ENCODE peak calls at places on chromosomes 16 and 17, in four cellular contexts. M is T-helper 9 cell; T is 8988T; O is stimulated activated CD4-positive, alpha-beta T cell treated with anti-CD3 and anti-CD28 coated beads, Interleukin-1b, Interleukin-23, amount 100 ng/mL, for 1 hour. N is an unnamed sample.

GRCh38 chr16:79430129-79430789 is 170.3 kb downstream of the MAF start:
- DNase-seq in M (no peak), T (no peak), O (no peak), N (no peak)

GRCh38 chr16:81066700-81067099 is 10.3 kb downstream of the C16orf46 start:
- DNase-seq in M (no peak), T (no peak), O (no peak), N (no peak)

GRCh38 chr16:84700518-84701277 is 898 bp downstream of the USP10 start:
- DNase-seq in M (peak; percentile 17), T (no peak), O (no peak), N (no peak)

GRCh38 chr16:31086629-31086906 is 2.2 kb downstream of the PRSS53 start:
- DNase-seq in M (no peak), T (no peak), O (no peak), N (no peak)

GRCh38 chr17:29589524-29590260 is at the start of gene GIT1:
- DNase-seq in M (peak; percentile 78), T (peak; percentile 91), O (peak; percentile 45), N (peak; percentile 93)

GRCh38 chr17:31534223-31534888 is 142.9 kb downstream of the RAB11FIP4 start:
- DNase-seq in M (no peak), T (no peak), O (no peak), N (no peak)

GRCh38 chr16:11045846-11046245 is 101.5 kb downstream of the CLEC16A start:
- DNase-seq in M (no peak), T (no peak), O (no peak), N (no peak)

GRCh38 chr17:850086-850827 is 68.1 kb downstream of the MRM3 start:
- DNase-seq in M (no peak), T (no peak), O (no peak), N (no peak)

GRCh38 chr16:10123141-10123540 is 59.1 kb downstream of the GRIN2A start:
- DNase-seq in M (no peak), T (no peak), O (no peak), N (no peak)

GRCh38 chr16:86252596-86252995 is 257.7 kb upstream of the FOXF1 start:
- DNase-seq in M (no peak), T (peak; percentile 41), O (no peak), N (no peak)

GRCh38 chr16:3876695-3877094 is 3.8 kb downstream of the CREBBP start:
- DNase-seq in M (no peak), T (no peak), O (no peak), N (no peak)

GRCh38 chr17:72677108-72677507 is 415.4 kb downstream of the SLC39A11 start:
- DNase-seq in M (no peak), T (no peak), O (no peak), N (no peak)

GRCh38 chr16:6016530-6017184 is 919.1 kb upstream of the EEF2KMT start:
- DNase-seq in M (no peak), T (no peak), O (no peak), N (no peak)

GRCh38 chr16:46822270-46822669 is 8.7 kb downstream of the C16orf87 start:
- DNase-seq in M (no peak), T (no peak), O (no peak), N (no peak)

GRCh38 chr16:89357055-89357454 is 133.3 kb downstream of the ANKRD11 start:
- DNase-seq in M (no peak), T (no peak), O (no peak), N (no peak)

GRCh38 chr17:44754276-44754675 is 4.5 kb upstream of the ADAM11 start:
- DNase-seq in M (no peak), T (no peak), O (no peak), N (no peak)

GRCh38 chr17:77356109-77356689 is 215.4 kb downstream of the SEC14L1 start:
- DNase-seq in M (no peak), T (no peak), O (no peak), N (no peak)

GRCh38 chr17:6701719-6702118 is 11.4 kb downstream of the SLC13A5 start:
- DNase-seq in M (peak; percentile 7), T (peak; percentile 48), O (no peak), N (no peak)

GRCh38 chr17:30449480-30449879 is 27.7 kb upstream of the GOSR1 start:
- DNase-seq in M (no peak), T (no peak), O (no peak), N (no peak)

GRCh38 chr16:23999663-24000062 is 163.9 kb downstream of the PRKCB start:
- DNase-seq in M (no peak), T (no peak), O (no peak), N (no peak)

GRCh38 chr17:36703860-36704266 is 102.5 kb downstream of the MRM1 start:
- DNase-seq in M (peak; percentile 44), T (no peak), O (no peak), N (no peak)

GRCh38 chr16:79261461-79261860 is 339.1 kb downstream of the MAF start:
- DNase-seq in M (peak; percentile 32), T (peak; percentile 33), O (no peak), N (peak; percentile 1)

GRCh38 chr17:39028690-39029089 is 61.5 kb upstream of the FBXO47 start:
- DNase-seq in M (no peak), T (no peak), O (no peak), N (no peak)

GRCh38 chr17:57045868-57046671 is 39.0 kb upstream of the AKAP1 start:
- DNase-seq in M (peak; percentile 4), T (no peak), O (no peak), N (no peak)

GRCh38 chr16:87068316-87068715 is 248.9 kb downstream of the C16orf95 start:
- DNase-seq in M (no peak), T (no peak), O (no peak), N (no peak)

GRCh38 chr17:72476575-72476986 is 355.8 kb downstream of the SOX9 start:
- DNase-seq in M (no peak), T (no peak), O (no peak), N (no peak)

GRCh38 chr17:17540278-17540906 is 44.2 kb upstream of the RASD1 start:
- DNase-seq in M (no peak), T (no peak), O (no peak), N (peak; percentile 29)

GRCh38 chr17:47295037-47295873 is 28.5 kb upstream of the EFCAB13 start:
- DNase-seq in M (no peak), T (no peak), O (no peak), N (no peak)

GRCh38 chr17:82737981-82738877 is 2.8 kb downstream of the FN3K start:
- DNase-seq in M (no peak), T (no peak), O (no peak), N (no peak)

GRCh38 chr17:49898547-49899490 is 51.0 kb upstream of the TAC4 start:
- DNase-seq in M (no peak), T (peak; percentile 95), O (no peak), N (no peak)

GRCh38 chr17:75774471-75774987 is 9.5 kb upstream of the GALK1 start:
- DNase-seq in M (no peak), T (no peak), O (no peak), N (no peak)

GRCh38 chr16:79752421-79752820 is 151.9 kb upstream of the MAF start:
- DNase-seq in M (no peak), T (no peak), O (no peak), N (no peak)

GRCh38 chr17:19549746-19550623 is 16.3 kb downstream of the SLC47A1 start:
- DNase-seq in M (no peak), T (no peak), O (no peak), N (no peak)

GRCh38 chr17:42953669-42954068 is 10.6 kb downstream of the AARSD1 start:
- DNase-seq in M (no peak), T (no peak), O (no peak), N (no peak)

GRCh38 chr17:57160624-57161023 is 75.6 kb downstream of the AKAP1 start:
- DNase-seq in M (no peak), T (no peak), O (no peak), N (no peak)

GRCh38 chr17:38894276-38894675 is 24.4 kb downstream of the LASP1 start:
- DNase-seq in M (no peak), T (no peak), O (no peak), N (no peak)

GRCh38 chr16:2147378-2147777 is 1.0 kb upstream of the RAB26 start:
- DNase-seq in M (no peak), T (no peak), O (no peak), N (no peak)

GRCh38 chr16:70396209-70396904 is 42.5 kb downstream of the ST3GAL2 start:
- DNase-seq in M (no peak), T (no peak), O (no peak), N (no peak)

N was measured in NCI-H345.